ENCODE peak calls at places on chromosomes 11 and 22, in six cellular contexts. U, V, P, O, J and T are unnamed samples. For H3K4me1, the result is how much of the 10 kb centered on the place peaks cover.

GRCh38 chr11:58788355-58789023 is 56.0 kb downstream of the GLYATL2 start:
- DNase-seq in U (peak), V (peak), P (no peak), O (peak), J (no peak), T (peak)

GRCh38 chr11:15816996-15817395 is 539.4 kb downstream of the SOX6 start:
- DNase-seq in U (no peak), V (no peak), P (no peak), O (no peak), J (no peak), T (no peak)

GRCh38 chr22:22245256-22245909 is 797 bp downstream of the VPREB1 start:
- DNase-seq in U (no peak), V (no peak), P (no peak), O (no peak), J (no peak), T (no peak)

GRCh38 chr11:133163463-133164419 is 368.6 kb downstream of the OPCML start:
- DNase-seq in U (no peak), V (peak), P (no peak), O (peak), J (no peak), T (peak)

GRCh38 chr11:18368236-18368635 is 26.1 kb upstream of the LDHA start:
- DNase-seq in U (no peak), V (no peak), P (no peak), O (peak), J (no peak), T (no peak)

GRCh38 chr11:105181521-105181920 is 42.0 kb upstream of the CARD18 start:
- DNase-seq in U (no peak), V (no peak), P (no peak), O (no peak), J (no peak), T (no peak)

GRCh38 chr11:132022718-132023117 is 652.3 kb downstream of the NTM start:
- DNase-seq in U (no peak), V (no peak), P (no peak), O (no peak), J (no peak), T (no peak)

GRCh38 chr11:62242021-62242420 is at the start of gene SCGB1D2:
- DNase-seq in U (peak), V (no peak), P (no peak), O (peak), J (peak), T (peak)

GRCh38 chr11:60971520-60971919 is at the start of gene CD6:
- DNase-seq in U (no peak), V (no peak), P (no peak), O (no peak), J (no peak), T (no peak)

GRCh38 chr11:121482231-121483129 is 29.7 kb upstream of the SORL1-AS1 start:
- DNase-seq in U (no peak), V (no peak), P (no peak), O (no peak), J (no peak), T (no peak)

GRCh38 chr11:72519220-72519881 is 85.0 kb upstream of the CLPB start:
- DNase-seq in U (no peak), V (no peak), P (no peak), O (no peak), J (no peak), T (peak)

GRCh38 chr11:118625976-118626375 is 18.6 kb downstream of the PHLDB1 start:
- DNase-seq in U (no peak), V (no peak), P (no peak), O (no peak), J (peak), T (no peak)

GRCh38 chr22:47928626-47929025 is 1166.2 kb downstream of the TBC1D22A start:
- DNase-seq in U (no peak), V (no peak), P (no peak), O (no peak), J (no peak), T (peak)

GRCh38 chr11:61917357-61918109 is at the start of gene RAB3IL1:
- DNase-seq in U (peak), V (peak), P (peak), O (no peak), J (peak), T (peak)

GRCh38 chr11:102172127-102172848 is 62.0 kb downstream of the YAP1 start:
- DNase-seq in U (no peak), V (no peak), P (no peak), O (peak), J (no peak), T (no peak)

GRCh38 chr11:36258730-36259360 is 30.4 kb downstream of the COMMD9 start:
- DNase-seq in U (peak), V (peak), P (no peak), O (peak), J (no peak), T (peak)

GRCh38 chr11:67494371-67495233 is 10.6 kb downstream of the PITPNM1 start:
- DNase-seq in U (no peak), V (no peak), P (peak), O (no peak), J (peak), T (no peak)

GRCh38 chr11:126284829-126285228 is 1.9 kb downstream of the TIRAP start:
- DNase-seq in U (peak), V (peak), P (no peak), O (peak), J (no peak), T (peak)

GRCh38 chr11:83982825-83983224 is 696.7 kb upstream of the CCDC90B start:
- DNase-seq in U (no peak), V (no peak), P (no peak), O (no peak), J (no peak), T (no peak)

GRCh38 chr11:89612111-89612510 is 98.0 kb upstream of the TRIM77 start:
- DNase-seq in U (no peak), V (no peak), P (no peak), O (no peak), J (no peak), T (no peak)

GRCh38 chr22:30270841-30271240 is 4.2 kb upstream of the OSM start:
- DNase-seq in U (peak), V (peak), P (peak), O (no peak), J (peak), T (no peak)

GRCh38 chr11:122808494-122808893 is 29.8 kb upstream of the CRTAM start:
- DNase-seq in U (no peak), V (no peak), P (no peak), O (peak), J (no peak), T (peak)

GRCh38 chr11:26703792-26704191 is 18.1 kb downstream of the SLC5A12 start:
- DNase-seq in U (no peak), V (no peak), P (no peak), O (no peak), J (no peak), T (no peak)

GRCh38 chr11:117819096-117820040 is 5.2 kb downstream of the FXYD2 start:
- DNase-seq in U (peak), V (peak), P (peak), O (peak), J (peak), T (peak)

GRCh38 chr22:48926663-48927062 is 901.0 kb downstream of the BRD1 start:
- DNase-seq in U (peak), V (no peak), P (no peak), O (no peak), J (no peak), T (no peak)

GRCh38 chr11:134071766-134072403 is 3.0 kb downstream of the JAM3 start:
- DNase-seq in U (no peak), V (no peak), P (no peak), O (no peak), J (no peak), T (peak)

GRCh38 chr11:46247664-46248063 is 29.8 kb upstream of the CREB3L1 start:
- DNase-seq in U (peak), V (peak), P (no peak), O (peak), J (no peak), T (no peak)

GRCh38 chr11:133718831-133719230 is 126.5 kb downstream of the SPATA19 start:
- DNase-seq in U (no peak), V (no peak), P (no peak), O (no peak), J (no peak), T (no peak)

GRCh38 chr11:74592063-74592440 is 330 bp upstream of the POLD3 start:
- DNase-seq in U (no peak), V (no peak), P (no peak), O (no peak), J (no peak), T (no peak)

GRCh38 chr11:102940714-102941588 is 14.6 kb downstream of the MMP13 start:
- DNase-seq in U (peak), V (peak), P (no peak), O (peak), J (no peak), T (peak)

GRCh38 chr11:69371731-69372588 is 78.0 kb downstream of the MYEOV start:
- DNase-seq in U (peak), V (peak), P (no peak), O (no peak), J (no peak), T (no peak)

GRCh38 chr11:123062892-123063395 is 1.0 kb upstream of the HSPA8 start:
- DNase-seq in U (no peak), V (no peak), P (no peak), O (no peak), J (no peak), T (no peak)

GRCh38 chr22:30188911-30189310 is 57.6 kb downstream of the LIF start:
- DNase-seq in U (no peak), V (no peak), P (no peak), O (no peak), J (no peak), T (no peak)

GRCh38 chr11:112745958-112746357 is 215.3 kb upstream of the NCAM1 start:
- DNase-seq in U (no peak), V (no peak), P (no peak), O (no peak), J (no peak), T (no peak)

DNA sequence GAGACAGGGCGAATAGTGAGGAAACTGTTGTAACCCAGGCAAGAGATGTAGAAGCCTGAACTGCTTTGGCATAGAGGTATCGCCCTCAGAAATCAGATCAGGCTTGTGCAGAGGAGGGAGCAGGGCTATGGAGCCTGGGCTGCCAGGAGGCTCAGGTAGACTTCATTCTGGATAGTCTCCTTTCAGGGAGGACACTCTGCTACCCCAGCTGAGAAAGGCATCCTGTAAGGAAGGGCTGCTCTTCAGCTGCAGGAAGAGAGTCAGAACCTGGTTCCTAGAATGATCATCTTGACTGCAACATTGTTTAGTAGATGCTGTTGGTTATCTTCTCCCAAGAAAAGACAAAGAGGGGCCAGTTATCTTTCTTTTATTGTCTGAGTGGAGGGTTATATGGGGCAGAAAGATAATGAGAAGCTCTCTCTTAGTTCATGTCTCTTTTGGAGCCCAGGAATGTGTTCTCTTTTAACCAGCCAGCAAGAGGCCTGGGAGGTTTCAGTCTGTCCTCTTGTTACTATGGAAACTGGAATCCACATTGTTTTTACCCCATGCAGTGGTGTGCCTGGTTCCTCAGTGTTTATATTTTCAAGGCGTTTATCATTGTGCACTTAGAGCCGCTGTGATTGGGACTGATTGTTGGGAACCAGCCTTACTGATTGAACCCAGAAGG is 95.7 kb downstream of the STIM1 start:
- DNase-seq in U (no peak), V (no peak), P (no peak), O (no peak), J (no peak), T (no peak)
- H3K4me1 ChIP-seq in U (under half), V (under half), P (under half), O (under half), J (under half), T (under half)

DNA sequence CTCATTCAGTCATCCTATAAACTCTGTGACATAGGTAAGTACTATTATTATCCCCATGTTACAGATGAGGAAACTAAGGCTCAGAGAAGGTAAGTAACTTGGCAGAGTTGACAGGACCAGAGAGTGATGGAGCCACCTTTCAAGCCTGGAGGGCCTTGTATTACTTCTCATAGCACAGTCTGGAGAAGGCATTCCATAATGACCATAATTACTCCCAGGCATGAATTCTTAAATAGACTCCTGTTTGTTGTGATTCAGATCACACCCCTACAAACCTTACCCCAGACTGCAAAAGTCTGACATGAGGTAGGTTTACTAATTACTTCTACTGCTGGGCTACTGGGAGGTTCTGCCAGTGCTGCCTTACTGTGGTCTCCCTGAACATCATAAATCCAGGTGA is 77.0 kb downstream of the CD44 start:
- DNase-seq in U (no peak), V (no peak), P (no peak), O (no peak), J (no peak), T (no peak)
- H3K4me1 ChIP-seq in U (under half), V (under half), P (under half), O (under half), J (under half), T (under half)

DNA sequence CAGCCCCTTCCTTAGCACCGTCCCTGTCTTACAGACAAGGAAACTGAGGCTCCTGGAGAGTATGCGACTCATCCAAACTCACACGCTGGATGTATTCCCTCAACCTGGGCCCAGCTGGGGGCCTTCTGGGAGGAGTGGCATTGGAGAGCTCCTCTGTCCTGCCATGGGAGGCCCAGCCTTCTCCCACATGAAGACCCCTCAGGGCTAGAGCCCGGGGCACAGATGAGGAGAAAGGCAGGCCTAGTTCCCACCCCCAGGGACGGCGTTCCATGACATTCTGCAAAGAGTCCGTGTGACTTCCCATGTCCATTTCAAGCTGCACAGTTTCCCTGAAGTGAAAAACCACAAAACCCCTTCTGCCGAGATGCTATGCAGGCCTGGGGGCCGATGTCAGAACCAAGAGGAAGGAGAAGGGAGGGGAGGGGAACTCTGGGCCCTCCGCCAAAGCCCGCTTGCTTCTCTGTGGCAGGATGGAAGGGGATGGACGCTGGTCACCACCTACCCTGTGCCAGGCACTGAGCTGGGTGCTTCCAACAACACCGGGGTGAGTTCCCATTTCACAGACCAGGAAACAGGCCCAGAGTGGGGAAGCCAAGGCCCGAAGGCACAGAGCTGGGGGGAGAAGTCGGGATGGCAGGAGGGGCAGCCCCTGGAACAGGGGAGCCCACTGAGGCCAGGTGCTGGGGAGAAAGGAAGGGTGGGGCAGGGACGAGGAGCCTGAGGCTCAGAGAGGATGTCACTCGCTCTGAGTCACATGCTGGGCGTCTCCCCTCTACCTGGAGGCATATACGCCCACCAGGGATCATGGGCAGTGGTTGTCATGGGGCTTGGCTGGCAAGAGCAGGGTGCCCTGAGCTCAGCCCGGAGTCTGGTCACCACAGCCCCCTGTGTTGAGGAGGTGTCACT is 15.7 kb downstream of the RAC2 start:
- DNase-seq in U (no peak), V (no peak), P (peak), O (peak), J (peak), T (no peak)
- H3K4me1 ChIP-seq in U (under half), V (under half), P (under half), O (under half), J (under half), T (under half)

DNA sequence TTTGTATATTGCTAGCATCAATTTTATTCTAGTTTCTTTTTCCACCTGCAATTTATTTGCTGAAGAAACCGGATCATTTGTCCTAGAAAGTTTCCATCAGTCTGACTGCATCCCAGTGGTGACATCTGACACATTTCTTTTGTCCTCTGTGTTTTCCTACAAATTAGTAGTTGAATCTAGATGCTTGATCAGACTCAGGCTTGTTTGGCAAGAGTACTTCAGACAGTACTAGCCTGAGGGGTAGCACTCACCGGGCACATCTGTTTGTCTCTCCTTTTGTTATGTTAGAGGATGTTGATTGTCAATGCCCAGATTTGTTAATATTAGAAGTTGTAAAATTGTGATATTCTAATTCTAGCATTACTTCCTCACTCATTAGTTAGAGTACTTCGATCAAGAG is 204.8 kb downstream of the SWAP70 start:
- DNase-seq in U (no peak), V (no peak), P (no peak), O (peak), J (no peak), T (no peak)
- H3K4me1 ChIP-seq in U (under half), V (under half), P (under half), O (under half), J (under half), T (under half)

GRCh38 chr11:32434387-32435151 is 770 bp downstream of the WT1 start:
- DNase-seq in U (no peak), V (no peak), P (no peak), O (no peak), J (no peak), T (no peak)

GRCh38 chr11:32432565-32433248 is 2.6 kb downstream of the WT1 start:
- DNase-seq in U (no peak), V (no peak), P (no peak), O (no peak), J (no peak), T (no peak)

GRCh38 chr11:32433249-32434115 is 1.9 kb downstream of the WT1 start:
- DNase-seq in U (no peak), V (no peak), P (no peak), O (no peak), J (no peak), T (no peak)

GRCh38 chr11:32435152-32435480 is 223 bp downstream of the WT1 start:
- DNase-seq in U (no peak), V (no peak), P (no peak), O (no peak), J (no peak), T (no peak)

DNA sequence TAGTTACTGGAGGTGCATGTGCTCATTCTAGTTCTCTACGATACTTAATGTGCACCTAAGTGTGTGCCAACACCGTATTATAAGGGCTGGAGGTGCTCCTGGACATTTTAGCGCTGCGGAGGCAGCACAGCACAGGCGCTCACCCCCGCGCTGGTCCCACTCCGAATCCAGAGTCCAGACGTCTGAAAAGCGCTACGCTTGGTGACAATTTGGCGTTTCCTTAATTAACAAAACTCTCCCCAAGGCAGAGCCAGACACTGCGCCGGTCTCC is 1.3 kb downstream of the WT1 start:
- DNase-seq in U (no peak), V (no peak), P (no peak), O (no peak), J (no peak), T (no peak)
- H3K4me1 ChIP-seq in U (under half), V (under half), P (under half), O (under half), J (under half), T (under half)

DNA sequence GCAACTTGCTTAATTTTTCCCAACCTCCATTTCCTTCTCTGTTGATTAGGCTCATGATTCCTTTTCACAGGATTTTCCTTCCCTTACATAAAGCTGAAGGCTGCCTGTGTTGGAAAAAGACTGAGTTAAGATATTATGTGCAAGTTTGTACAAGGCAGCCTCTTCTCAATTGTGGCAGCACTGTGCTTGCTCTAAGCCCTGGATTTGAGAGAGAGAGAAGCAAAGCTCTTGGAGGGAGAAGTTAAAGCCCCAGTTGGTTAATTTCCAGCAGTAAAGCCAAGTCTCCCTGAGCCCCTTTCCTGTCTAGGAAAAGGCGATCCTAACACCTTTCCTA is 128.3 kb upstream of the SESN3 start:
- DNase-seq in U (no peak), V (no peak), P (no peak), O (no peak), J (no peak), T (no peak)
- H3K4me1 ChIP-seq in U (under half), V (under half), P (under half), O (under half), J (under half), T (under half)

GRCh38 chr22:36239401-36240171 is at the start of gene APOL2:
- DNase-seq in U (peak), V (peak), P (peak), O (peak), J (peak), T (peak)
- H3K4me1 ChIP-seq in U (under half), V (under half), P (under half), O (under half), J (under half), T (under half)